ENCODE peak calls at places on chromosomes 1 and 21, in seven cellular contexts. I is progenitor cell of endocrine pancreas, O is cardiac fibroblast, T is GDM1, V is ELR, R is natural killer cell, G is sciatic nerve. P is an unnamed sample.

GRCh38 chr1:224733021-224733911 is 117.1 kb downstream of the CNIH3 start:
- DNase-seq in I (no peak), O (peak; percentile 47), T (no peak), V (peak; percentile 48), R (no peak), G (no peak), P (peak; percentile 42)

GRCh38 chr1:206037521-206037920 is 13.8 kb upstream of the CTSE start:
- DNase-seq in I (no peak), O (no peak), T (no peak), V (no peak), R (no peak), G (no peak), P (no peak)

GRCh38 chr1:200075938-200076546 is 48.5 kb downstream of the NR5A2 start:
- DNase-seq in I (no peak), O (peak; percentile 94), T (no peak), V (peak; percentile 85), R (no peak), G (no peak), P (peak; percentile 25)

GRCh38 chr1:156814571-156815260 is 1.9 kb downstream of the SH2D2A start:
- DNase-seq in I (no peak), O (no peak), T (no peak), V (peak; percentile 56), R (peak; percentile 47), G (peak; percentile 61), P (peak; percentile 34)

GRCh38 chr1:226825037-226825745 is 45.2 kb upstream of the PSEN2 start:
- DNase-seq in I (no peak), O (no peak), T (no peak), V (no peak), R (no peak), G (no peak), P (no peak)

GRCh38 chr1:94698759-94699502 is 121.2 kb upstream of the SLC44A3 start:
- DNase-seq in I (no peak), O (peak; percentile 40), T (no peak), V (peak; percentile 85), R (no peak), G (no peak), P (no peak)

GRCh38 chr1:18118491-18118890 is 10.9 kb downstream of the IGSF21 start:
- DNase-seq in I (no peak), O (no peak), T (no peak), V (no peak), R (no peak), G (no peak), P (no peak)

GRCh38 chr1:229065613-229066012 is 205.3 kb upstream of the RAB4A start:
- DNase-seq in I (no peak), O (no peak), T (no peak), V (no peak), R (no peak), G (no peak), P (no peak)

GRCh38 chr1:43835141-43836021 is 98.2 kb upstream of the ARTN start:
- DNase-seq in I (no peak), O (peak; percentile 81), T (peak; percentile 2), V (peak; percentile 97), R (no peak), G (no peak), P (peak; percentile 44)

GRCh38 chr1:88731475-88731874 is 47.4 kb downstream of the PKN2 start:
- DNase-seq in I (no peak), O (peak; percentile 90), T (no peak), V (peak; percentile 89), R (no peak), G (no peak), P (no peak)

GRCh38 chr1:203796223-203796747 is 862 bp downstream of the ZBED6 start:
- DNase-seq in I (no peak), O (peak; percentile 43), T (no peak), V (peak; percentile 64), R (no peak), G (no peak), P (peak; percentile 29)

GRCh38 chr1:23122023-23122738 is 46.5 kb downstream of the LUZP1 start:
- DNase-seq in I (no peak), O (peak; percentile 79), T (no peak), V (no peak), R (no peak), G (no peak), P (no peak)

GRCh38 chr1:37131281-37131680 is 97.0 kb upstream of the GRIK3 start:
- DNase-seq in I (no peak), O (no peak), T (no peak), V (no peak), R (no peak), G (no peak), P (no peak)

GRCh38 chr1:20552728-20553571 is 577 bp downstream of the FAM43B start:
- DNase-seq in I (no peak), O (peak; percentile 35), T (no peak), V (no peak), R (no peak), G (no peak), P (no peak)

GRCh38 chr1:184033136-184033469 is 4.4 kb downstream of the COLGALT2 start:
- DNase-seq in I (no peak), O (no peak), T (no peak), V (no peak), R (no peak), G (no peak), P (no peak)

GRCh38 chr1:184387069-184387870 is 441 bp downstream of the C1orf21 start:
- DNase-seq in I (peak; percentile 30), O (peak; percentile 28), T (peak; percentile 29), V (peak; percentile 52), R (peak; percentile 84), G (peak; percentile 75), P (peak; percentile 43)

GRCh38 chr1:5970623-5971273 is 21.5 kb downstream of the NPHP4 start:
- DNase-seq in I (no peak), O (no peak), T (no peak), V (no peak), R (no peak), G (no peak), P (no peak)

GRCh38 chr21:37914211-37914900 is 1.9 kb downstream of the KCNJ6 start:
- DNase-seq in I (peak; percentile 85), O (peak; percentile 2), T (no peak), V (peak; percentile 23), R (no peak), G (no peak), P (peak; percentile 26)

GRCh38 chr1:211920602-211921226 is 90.2 kb upstream of the LPGAT1 start:
- DNase-seq in I (no peak), O (no peak), T (no peak), V (no peak), R (no peak), G (no peak), P (no peak)

GRCh38 chr1:43414634-43415223 is 25.0 kb downstream of the SZT2 start:
- DNase-seq in I (peak; percentile 63), O (peak; percentile 65), T (peak; percentile 33), V (peak; percentile 71), R (peak; percentile 40), G (no peak), P (peak; percentile 62)

GRCh38 chr1:155197901-155198546 is 9.7 kb downstream of the THBS3 start:
- DNase-seq in I (no peak), O (no peak), T (no peak), V (no peak), R (no peak), G (peak; percentile 54), P (peak; percentile 22)

GRCh38 chr1:59161136-59161535 is 135.8 kb upstream of the FGGY start:
- DNase-seq in I (no peak), O (no peak), T (no peak), V (no peak), R (no peak), G (no peak), P (no peak)

GRCh38 chr1:172513480-172513879 is 19.5 kb upstream of the SUCO start:
- DNase-seq in I (no peak), O (no peak), T (no peak), V (peak; percentile 39), R (no peak), G (no peak), P (no peak)

GRCh38 chr1:55930931-55931271 is 648.5 kb downstream of the PLPP3 start:
- DNase-seq in I (no peak), O (no peak), T (no peak), V (no peak), R (no peak), G (no peak), P (no peak)

GRCh38 chr1:201364808-201365105 is 12.7 kb downstream of the TNNT2 start:
- DNase-seq in I (no peak), O (no peak), T (no peak), V (no peak), R (no peak), G (no peak), P (peak; percentile 10)

GRCh38 chr1:16924919-16925477 is 3.3 kb downstream of the CROCC start:
- DNase-seq in I (no peak), O (no peak), T (no peak), V (no peak), R (no peak), G (no peak), P (no peak)

GRCh38 chr1:69230223-69230622 is 337.5 kb upstream of the LRRC7 start:
- DNase-seq in I (no peak), O (no peak), T (no peak), V (no peak), R (no peak), G (no peak), P (no peak)

GRCh38 chr1:30801826-30802198 is 44.2 kb upstream of the LAPTM5 start:
- DNase-seq in I (peak; percentile 89), O (peak; percentile 73), T (peak; percentile 18), V (peak; percentile 71), R (peak; percentile 82), G (peak; percentile 94), P (peak; percentile 83)

GRCh38 chr21:31914472-31914871 is 41.7 kb downstream of the HUNK start:
- DNase-seq in I (no peak), O (no peak), T (no peak), V (no peak), R (no peak), G (no peak), P (no peak)

GRCh38 chr1:32701421-32701911 is 1.1 kb downstream of the SYNC start:
- DNase-seq in I (no peak), O (no peak), T (no peak), V (no peak), R (no peak), G (no peak), P (no peak)

GRCh38 chr1:69263982-69264381 is 303.7 kb upstream of the LRRC7 start:
- DNase-seq in I (no peak), O (peak; percentile 52), T (no peak), V (no peak), R (no peak), G (no peak), P (no peak)

GRCh38 chr1:231606712-231607111 is 19.9 kb upstream of the DISC1 start:
- DNase-seq in I (no peak), O (peak; percentile 20), T (no peak), V (peak; percentile 45), R (no peak), G (no peak), P (no peak)

GRCh38 chr21:15631342-15631741 is 98.4 kb upstream of the USP25 start:
- DNase-seq in I (no peak), O (peak; percentile 67), T (no peak), V (peak; percentile 65), R (no peak), G (no peak), P (no peak)

GRCh38 chr1:110607663-110608230 is 1.6 kb upstream of the KCNA2 start:
- DNase-seq in I (no peak), O (no peak), T (no peak), V (no peak), R (no peak), G (no peak), P (no peak)

GRCh38 chr21:46119565-46120271 is 21.8 kb downstream of the COL6A2 start:
- DNase-seq in I (no peak), O (no peak), T (no peak), V (no peak), R (peak; percentile 12), G (peak; percentile 56), P (peak; percentile 14)

P was measured in left cardiac atrium.